ENCODE peak calls at places on chromosomes 11 and 22, in four cellular contexts. R is left ventricle myocardium inferior, J is mucosa of descending colon, O is esophagus muscularis mucosa. H is an unnamed sample.

GRCh38 chr22:46378499-46379300 is 43.2 kb downstream of the TRMU start:
- DNase-seq in O (no peak), R (no peak), J (no peak), H (no peak)

GRCh38 chr22:32539631-32540449 is 65.2 kb downstream of the FBXO7 start:
- DNase-seq in J (no peak), R (no peak), O (no peak), H (no peak)

GRCh38 chr11:74726547-74727182 is 4.6 kb downstream of the CHRDL2 start:
- DNase-seq in R (peak), O (no peak), J (peak), H (no peak)

GRCh38 chr11:114091791-114092397 is 32.4 kb downstream of the ZBTB16 start:
- DNase-seq in R (no peak), O (no peak), J (no peak), H (no peak)

GRCh38 chr22:47175761-47176359 is 413.4 kb downstream of the TBC1D22A start:
- DNase-seq in O (no peak), R (no peak), J (peak), H (peak)

GRCh38 chr22:19891350-19892248 is 36.9 kb upstream of the GNB1L start:
- DNase-seq in R (no peak), J (no peak), O (no peak), H (peak)

GRCh38 chr11:70048279-70049024 is 29.7 kb upstream of the ANO1 start:
- DNase-seq in R (no peak), J (peak), O (peak), H (no peak)

GRCh38 chr11:9992306-9992705 is 301.7 kb downstream of the SBF2 start:
- DNase-seq in O (no peak), R (no peak), J (no peak), H (no peak)

GRCh38 chr11:97684486-97685439 is 1295.0 kb downstream of the JRKL start:
- DNase-seq in R (no peak), J (no peak), O (no peak), H (no peak)

GRCh38 chr11:69076129-69076791 is 27.5 kb downstream of the TPCN2 start:
- DNase-seq in J (no peak), R (no peak), O (no peak), H (no peak)

GRCh38 chr11:29019960-29020683 is 911.9 kb downstream of the METTL15 start:
- DNase-seq in O (no peak), J (no peak), R (no peak), H (no peak)

GRCh38 chr11:131618203-131618602 is 247.8 kb downstream of the NTM start:
- DNase-seq in O (no peak), J (no peak), R (no peak), H (no peak)

GRCh38 chr11:111460752-111461305 is 51.4 kb downstream of the BTG4 start:
- DNase-seq in R (no peak), J (no peak), O (peak), H (no peak)

GRCh38 chr11:2114430-2115241 is 24.6 kb downstream of the IGF2 start:
- DNase-seq in R (no peak), O (no peak), J (peak), H (no peak)

GRCh38 chr11:77203901-77204755 is 76.1 kb downstream of the MYO7A start:
- DNase-seq in J (no peak), R (no peak), O (no peak), H (no peak)

GRCh38 chr11:87368876-87369480 is 331.2 kb downstream of the TMEM135 start:
- DNase-seq in J (no peak), O (no peak), R (no peak), H (no peak)

GRCh38 chr22:36316419-36316818 is 63.5 kb downstream of the APOL1 start:
- DNase-seq in J (no peak), R (no peak), O (no peak), H (no peak)

GRCh38 chr22:36315325-36315724 is 62.4 kb downstream of the APOL1 start:
- DNase-seq in R (no peak), O (no peak), J (no peak), H (no peak)

GRCh38 chr22:36308880-36309279 is 55.9 kb downstream of the APOL1 start:
- DNase-seq in O (no peak), J (no peak), R (no peak), H (no peak)

GRCh38 chr22:36306227-36306626 is 53.3 kb downstream of the APOL1 start:
- DNase-seq in R (no peak), O (no peak), J (no peak), H (no peak)

GRCh38 chr22:36311386-36312085 is 58.6 kb downstream of the APOL1 start:
- DNase-seq in J (no peak), O (no peak), R (no peak), H (no peak)
- H3K4me3 ChIP-seq in J (no peak), O (no peak), R (no peak), H (no peak)

GRCh38 chr22:22139364-22139763 is 105.2 kb upstream of the VPREB1 start:
- DNase-seq in J (no peak), R (no peak), O (no peak), H (no peak)

GRCh38 chr22:22138915-22139314 is 105.7 kb upstream of the VPREB1 start:
- DNase-seq in R (no peak), O (no peak), J (no peak), H (no peak)

GRCh38 chr22:22133910-22134309 is 110.7 kb upstream of the VPREB1 start:
- DNase-seq in O (no peak), J (no peak), R (no peak), H (no peak)

GRCh38 chr22:22141031-22141430 is 103.6 kb upstream of the VPREB1 start:
- DNase-seq in R (no peak), J (no peak), O (no peak), H (no peak)

DNA sequence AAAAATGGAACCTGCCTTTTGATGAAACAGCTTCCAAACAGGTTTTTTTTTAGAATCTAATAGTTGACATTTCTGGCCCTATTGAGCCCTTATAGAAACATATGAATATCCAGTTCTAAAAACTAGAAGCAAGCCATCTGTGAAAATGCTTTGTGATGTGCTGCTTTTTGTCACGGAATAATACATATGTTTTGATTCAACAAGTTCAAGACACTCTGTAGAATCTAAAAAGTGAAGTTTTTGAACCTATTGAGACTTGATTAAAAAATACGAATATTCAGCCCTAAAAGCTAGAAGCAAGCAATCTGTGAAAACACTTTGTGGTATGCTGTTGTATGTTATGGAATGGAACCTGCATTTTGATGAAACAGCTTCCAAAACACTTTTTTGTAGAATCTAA is 106.7 kb upstream of the VPREB1 start:
- DNase-seq in R (no peak), O (no peak), J (no peak), H (no peak)
- TF ChIP-seq CTCF in R (no peak), O (no peak), J (no peak), H (no peak)

GRCh38 chr11:64759131-64759721 is 548 bp downstream of the PYGM start:
- DNase-seq in O (no peak), R (no peak), J (no peak), H (no peak)
- H3K4me3 ChIP-seq in O (peak), R (peak), J (no peak), H (no peak)

GRCh38 chr22:44438056-44438455 is 60.0 kb downstream of the RTL6 start:
- DNase-seq in R (no peak), O (no peak), J (no peak), H (no peak)
- TF ChIP-seq CTCF in R (no peak), O (no peak), J (no peak), H (peak)

DNA sequence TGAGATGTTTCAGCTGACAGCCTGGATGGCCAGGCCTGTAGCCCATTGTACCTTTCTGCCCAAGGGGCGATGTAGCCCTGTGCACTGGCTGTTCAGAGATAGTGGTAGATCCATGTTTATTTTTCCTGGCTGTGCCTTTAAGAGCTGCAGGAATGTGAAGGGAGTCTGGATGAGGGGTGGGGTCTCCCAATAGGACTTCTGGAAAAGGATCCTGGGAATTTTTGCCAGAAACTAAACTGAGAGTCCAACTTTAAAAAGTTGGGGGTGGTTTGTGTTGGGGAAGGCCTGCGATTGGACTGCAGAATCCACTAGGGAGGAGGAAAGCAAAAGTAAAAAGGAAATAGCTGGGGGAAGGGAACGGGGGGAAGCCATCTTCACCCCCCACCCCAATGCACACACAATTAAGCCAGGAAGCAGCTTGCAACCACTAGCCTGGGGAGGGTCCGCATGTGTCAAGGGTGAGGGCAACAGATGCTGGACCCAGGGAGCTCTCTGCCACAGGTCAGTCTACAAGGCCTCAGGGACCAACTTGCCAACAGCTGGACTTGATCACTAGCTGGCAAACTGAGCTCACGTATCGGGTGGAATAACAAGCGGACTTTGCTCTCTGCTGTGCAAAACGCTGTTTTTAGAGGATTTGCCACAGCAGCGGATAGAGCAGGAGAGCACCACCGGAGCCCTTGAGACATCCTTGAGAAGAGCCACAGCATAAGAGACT is at the start of gene OLFML1:
- DNase-seq in R (peak), J (no peak), O (no peak), H (no peak)
- H3K4me3 ChIP-seq in R (peak), J (no peak), O (peak), H (no peak)

GRCh38 chr11:11143849-11144248 is 209.2 kb downstream of the CSNK2A3 start:
- DNase-seq in O (no peak), R (no peak), J (no peak), H (no peak)

GRCh38 chr11:11146830-11147229 is 206.2 kb downstream of the CSNK2A3 start:
- DNase-seq in J (no peak), O (no peak), R (no peak), H (no peak)

GRCh38 chr11:11148598-11148997 is 204.5 kb downstream of the CSNK2A3 start:
- DNase-seq in J (no peak), O (peak), R (no peak), H (no peak)

GRCh38 chr11:11149671-11150459 is 203.2 kb downstream of the CSNK2A3 start:
- DNase-seq in J (no peak), R (no peak), O (peak), H (no peak)

DNA sequence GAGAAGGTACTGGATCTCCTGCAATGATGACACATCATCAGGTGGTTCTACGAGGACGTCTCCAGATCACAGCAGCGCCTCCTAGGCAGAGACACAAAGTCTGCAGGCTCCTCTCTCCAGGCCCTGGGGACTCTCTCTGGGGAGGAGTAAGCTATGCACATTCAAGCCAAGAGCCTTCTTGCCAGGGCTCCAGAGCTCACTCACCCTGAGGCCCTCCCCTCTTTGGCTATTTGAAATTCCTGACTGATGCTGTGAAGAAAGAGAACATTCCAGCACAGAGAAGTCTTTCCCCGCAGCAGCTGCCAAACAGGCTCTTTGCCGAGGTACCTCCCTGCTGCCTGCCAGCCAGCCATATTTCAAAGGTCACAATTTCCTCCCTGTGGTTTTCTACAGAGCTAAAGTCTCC is 204.9 kb downstream of the CSNK2A3 start:
- DNase-seq in O (peak), R (peak), J (peak), H (no peak)
- TF ChIP-seq CTCF in O (peak), R (peak), J (no peak), H (peak)

H was measured in GM06990.